ENCODE peak calls at places on chromosomes 13 and 19, in five cellular contexts. P, A, V, D and K are unnamed samples.

GRCh38 chr13:40175639-40176038 is 490.8 kb downstream of the FOXO1 start:
- DNase-seq in P (no peak), V (no peak), D (no peak), A (peak; percentile 50), K (no peak)

GRCh38 chr13:40130871-40131636 is 475.6 kb downstream of the COG6 start:
- DNase-seq in V (no peak), D (peak; percentile 78), A (peak; percentile 61), P (no peak), K (no peak)

GRCh38 chr13:80979035-80979641 is 638.2 kb upstream of the SPRY2 start:
- DNase-seq in V (no peak), A (peak; percentile 65), P (peak; percentile 58), D (peak; percentile 39), K (peak; percentile 37)

GRCh38 chr13:30308548-30308947 is 1.2 kb upstream of the KATNAL1 start:
- DNase-seq in V (no peak), P (no peak), A (peak; percentile 53), D (no peak), K (peak; percentile 84)

GRCh38 chr13:48559638-48560320 is 26.9 kb upstream of the RCBTB2 start:
- DNase-seq in D (peak; percentile 61), A (peak; percentile 70), V (no peak), P (no peak), K (no peak)

GRCh38 chr19:17090501-17091074 is 15.0 kb downstream of the MYO9B start:
- DNase-seq in P (no peak), A (peak; percentile 29), V (peak; percentile 72), D (no peak), K (no peak)

GRCh38 chr19:24078688-24079087 is 8.3 kb upstream of the ZNF254 start:
- DNase-seq in P (no peak), D (no peak), A (no peak), V (no peak), K (no peak)

GRCh38 chr13:98184796-98185195 is 7.7 kb upstream of the RNF113B start:
- DNase-seq in D (no peak), V (no peak), A (peak; percentile 70), P (no peak), K (no peak)

GRCh38 chr19:57656346-57656745 is 12.4 kb upstream of the ZSCAN4 start:
- DNase-seq in D (no peak), V (no peak), P (no peak), A (no peak), K (no peak)

GRCh38 chr13:78997902-78998654 is 339.1 kb upstream of the OBI1 start:
- DNase-seq in P (no peak), D (no peak), A (no peak), V (no peak), K (no peak)

GRCh38 chr19:35718345-35719041 is 690 bp downstream of the KMT2B start:
- DNase-seq in V (peak; percentile 85), A (peak; percentile 62), D (no peak), P (no peak), K (peak; percentile 93)

GRCh38 chr13:71021810-71022422 is 845.1 kb downstream of the DACH1 start:
- DNase-seq in V (no peak), P (no peak), A (no peak), D (no peak), K (no peak)

GRCh38 chr13:109785141-109785891 is 1.1 kb downstream of the IRS2 start:
- DNase-seq in D (peak; percentile 59), P (peak; percentile 75), V (peak; percentile 78), A (peak; percentile 84), K (peak; percentile 66)

GRCh38 chr19:40907968-40908735 is 26.1 kb upstream of the CYP2A7 start:
- DNase-seq in A (peak; percentile 11), V (peak; percentile 85), D (no peak), P (no peak), K (peak; percentile 85)

GRCh38 chr13:76799696-76800095 is 86.5 kb downstream of the KCTD12 start:
- DNase-seq in D (no peak), A (peak; percentile 16), P (peak; percentile 59), V (no peak), K (no peak)

GRCh38 chr19:48512504-48513288 is 1.1 kb upstream of the LMTK3 start:
- DNase-seq in V (no peak), A (no peak), P (no peak), D (no peak), K (no peak)

GRCh38 chr19:18321729-18322091 is 1.2 kb downstream of the LSM4 start:
- DNase-seq in P (no peak), A (peak; percentile 55), V (no peak), D (no peak), K (no peak)

GRCh38 chr19:38320969-38321339 is 1.3 kb downstream of the KCNK6 start:
- DNase-seq in D (no peak), V (no peak), P (no peak), A (no peak), K (no peak)

GRCh38 chr13:111384441-111385181 is 64.2 kb downstream of the TEX29 start:
- DNase-seq in A (no peak), V (peak; percentile 61), D (no peak), P (no peak), K (no peak)

GRCh38 chr13:20401958-20402856 is 123.5 kb downstream of the CRYL1 start:
- DNase-seq in P (no peak), D (no peak), V (no peak), A (peak; percentile 75), K (peak; percentile 18)

GRCh38 chr13:51728972-51729371 is 75.0 kb downstream of the DHRS12 start:
- DNase-seq in P (no peak), A (peak; percentile 97), D (peak; percentile 49), V (no peak), K (no peak)

GRCh38 chr13:87128006-87128405 is 543.2 kb upstream of the SLITRK5 start:
- DNase-seq in D (no peak), V (no peak), P (peak; percentile 85), A (peak; percentile 80), K (no peak)

GRCh38 chr19:45340899-45341453 is 426 bp downstream of the KLC3 start:
- DNase-seq in A (peak; percentile 18), V (no peak), P (no peak), D (no peak), K (peak; percentile 81)

GRCh38 chr19:45947926-45948325 is 25.7 kb downstream of the NOVA2 start:
- DNase-seq in P (no peak), D (peak; percentile 39), V (no peak), A (peak; percentile 54), K (no peak)

GRCh38 chr13:112891477-112892401 is 77.3 kb upstream of the MCF2L start:
- DNase-seq in D (no peak), A (no peak), P (peak; percentile 97), V (no peak), K (peak; percentile 40)

GRCh38 chr19:35063940-35064818 is 22.7 kb downstream of the HPN start:
- DNase-seq in V (no peak), D (no peak), A (peak; percentile 88), P (no peak), K (no peak)

GRCh38 chr19:17112271-17112670 is 36.7 kb downstream of the MYO9B start:
- DNase-seq in V (no peak), P (no peak), A (no peak), D (no peak), K (peak; percentile 76)

GRCh38 chr13:102940143-102940542 is 94.3 kb downstream of the ERCC5 start:
- DNase-seq in V (no peak), P (no peak), A (no peak), D (no peak), K (no peak)

GRCh38 chr19:42411581-42412178 is 15.5 kb downstream of the LIPE start:
- DNase-seq in D (no peak), A (no peak), V (no peak), P (no peak), K (no peak)

GRCh38 chr13:51518847-51519246 is 65.4 kb upstream of the WDFY2 start:
- DNase-seq in P (no peak), V (peak; percentile 64), D (peak; percentile 94), A (peak; percentile 91), K (no peak)

GRCh38 chr13:50079278-50080157 is 64.3 kb downstream of the KCNRG start:
- DNase-seq in A (no peak), V (no peak), D (no peak), P (no peak), K (no peak)

GRCh38 chr19:3452456-3453068 is 27.8 kb downstream of the SMIM24 start:
- DNase-seq in V (no peak), D (no peak), A (no peak), P (no peak), K (peak; percentile 79)

GRCh38 chr13:73767191-73767741 is 366.9 kb downstream of the KLF12 start:
- DNase-seq in V (no peak), D (no peak), A (no peak), P (peak; percentile 56), K (no peak)

GRCh38 chr13:48560657-48561337 is 27.9 kb upstream of the RCBTB2 start:
- DNase-seq in P (no peak), D (no peak), A (no peak), V (no peak), K (no peak)

GRCh38 chr19:5903054-5903501 is 512 bp downstream of the NDUFA11 start:
- DNase-seq in V (no peak), A (peak; percentile 84), P (no peak), D (no peak), K (no peak)

GRCh38 chr13:19050901-19051300 is 130.7 kb downstream of the TUBA3C start:
- DNase-seq in P (no peak), V (no peak), A (no peak), D (no peak), K (no peak)